ENCODE peak calls at places on chromosomes 16 and 17, in seven cellular contexts. G is uterus, N is body of pancreas, Q is prostate gland, V is heart left ventricle, K is ovary, D is suprapubic skin. L is an unnamed sample.

GRCh38 chr17:64781394-64781793 is 119.3 kb upstream of the SMURF2 start:
- DNase-seq in G (peak), N (no peak), Q (peak), V (peak), K (no peak), D (peak), L (peak)

GRCh38 chr16:200388-200787 is 20.1 kb downstream of the HBQ1 start:
- DNase-seq in G (no peak), N (no peak), Q (no peak), V (no peak), K (no peak), D (no peak), L (no peak)

GRCh38 chr16:27798241-27798640 is 248.3 kb downstream of the KATNIP start:
- DNase-seq in G (no peak), N (no peak), Q (no peak), V (no peak), K (no peak), D (no peak), L (no peak)

GRCh38 chr17:38761612-38762011 is 9.1 kb downstream of the PSMB3 start:
- DNase-seq in G (no peak), N (no peak), Q (no peak), V (no peak), K (no peak), D (no peak), L (no peak)

GRCh38 chr17:8285270-8286181 is 2.9 kb upstream of the RANGRF start:
- DNase-seq in G (no peak), N (peak), Q (no peak), V (no peak), K (no peak), D (no peak), L (peak)

GRCh38 chr17:7955414-7956042 is 23.5 kb downstream of the CNTROB start:
- DNase-seq in G (no peak), N (no peak), Q (no peak), V (no peak), K (no peak), D (no peak), L (no peak)

GRCh38 chr17:21375757-21376584 is at the start of gene KCNJ12:
- DNase-seq in G (no peak), N (no peak), Q (no peak), V (no peak), K (no peak), D (no peak), L (no peak)

GRCh38 chr17:34580685-34581445 is 1.5 kb downstream of the TMEM132E start:
- DNase-seq in G (no peak), N (no peak), Q (no peak), V (no peak), K (no peak), D (no peak), L (no peak)

GRCh38 chr16:23026777-23027362 is 122.4 kb downstream of the USP31 start:
- DNase-seq in G (no peak), N (no peak), Q (no peak), V (no peak), K (no peak), D (no peak), L (no peak)

GRCh38 chr17:179066-179432 is 2.4 kb downstream of the DOC2B start:
- DNase-seq in G (no peak), N (no peak), Q (no peak), V (no peak), K (no peak), D (no peak), L (no peak)

GRCh38 chr17:63838586-63839184 is 3.8 kb downstream of the SMARCD2 start:
- DNase-seq in G (peak), N (peak), Q (peak), V (peak), K (peak), D (peak), L (peak)

GRCh38 chr16:5383737-5384136 is 286.1 kb upstream of the EEF2KMT start:
- DNase-seq in G (no peak), N (no peak), Q (no peak), V (no peak), K (no peak), D (no peak), L (no peak)

GRCh38 chr17:7022791-7023571 is at the start of gene BCL6B:
- DNase-seq in G (peak), N (no peak), Q (no peak), V (peak), K (peak), D (peak), L (no peak)

GRCh38 chr16:58384437-58385055 is 7.7 kb upstream of the GINS3 start:
- DNase-seq in G (no peak), N (no peak), Q (peak), V (no peak), K (no peak), D (no peak), L (no peak)

DNA sequence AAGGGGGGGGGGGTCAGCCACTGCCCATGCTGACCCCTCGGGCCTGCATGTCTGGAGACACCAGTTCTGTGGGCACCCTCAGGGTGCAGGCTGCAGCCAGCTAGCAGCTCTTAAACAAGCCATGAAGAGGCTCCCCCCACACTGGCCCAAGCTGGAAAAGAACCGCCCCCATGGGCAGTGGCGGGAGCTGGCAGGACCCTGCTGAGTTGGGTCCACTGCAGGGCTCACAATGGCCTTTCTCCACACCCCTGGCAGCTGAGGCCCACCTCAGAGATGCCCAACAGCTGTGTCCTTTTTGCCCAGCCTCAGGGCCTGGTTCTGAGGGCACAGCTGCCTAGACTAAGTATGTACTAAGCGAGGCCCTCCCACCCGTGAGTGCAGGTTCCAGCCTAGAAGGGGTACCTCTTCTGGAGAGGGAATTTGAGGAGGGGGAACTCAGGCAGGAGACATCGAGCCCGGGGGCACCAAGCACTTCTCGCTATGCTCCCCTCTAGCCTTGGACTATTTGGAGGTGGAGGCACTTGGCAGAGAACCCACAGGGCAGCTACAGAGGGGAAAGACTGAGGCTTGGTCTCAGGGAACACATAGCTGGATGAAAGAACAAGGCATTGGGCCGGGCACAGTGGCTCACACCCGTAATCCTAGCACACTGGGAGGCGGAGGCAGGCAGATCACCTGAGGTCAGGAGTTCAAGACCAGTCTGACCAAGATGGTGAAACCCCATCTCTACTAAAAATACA is 3.2 kb downstream of the THRA start:
- DNase-seq in G (no peak), N (no peak), Q (no peak), V (no peak), K (no peak), D (no peak), L (no peak)
- TF ChIP-seq POLR2A in G (no peak), N (no peak), Q (no peak), V (no peak), K (no peak), D (no peak), L (no peak)

GRCh38 chr17:29571486-29571882 is 3.0 kb downstream of the TP53I13 start:
- DNase-seq in G (no peak), N (no peak), Q (no peak), V (peak), K (no peak), D (peak), L (no peak)

GRCh38 chr17:29571883-29572681 is 3.6 kb downstream of the TP53I13 start:
- DNase-seq in G (no peak), N (peak), Q (no peak), V (no peak), K (peak), D (peak), L (peak)

GRCh38 chr17:29573558-29573870 is 5.0 kb downstream of the TP53I13 start:
- DNase-seq in G (no peak), N (no peak), Q (no peak), V (no peak), K (peak), D (no peak), L (peak)

GRCh38 chr17:29573871-29574731 is 5.6 kb downstream of the TP53I13 start:
- DNase-seq in G (peak), N (no peak), Q (no peak), V (peak), K (peak), D (no peak), L (peak)

DNA sequence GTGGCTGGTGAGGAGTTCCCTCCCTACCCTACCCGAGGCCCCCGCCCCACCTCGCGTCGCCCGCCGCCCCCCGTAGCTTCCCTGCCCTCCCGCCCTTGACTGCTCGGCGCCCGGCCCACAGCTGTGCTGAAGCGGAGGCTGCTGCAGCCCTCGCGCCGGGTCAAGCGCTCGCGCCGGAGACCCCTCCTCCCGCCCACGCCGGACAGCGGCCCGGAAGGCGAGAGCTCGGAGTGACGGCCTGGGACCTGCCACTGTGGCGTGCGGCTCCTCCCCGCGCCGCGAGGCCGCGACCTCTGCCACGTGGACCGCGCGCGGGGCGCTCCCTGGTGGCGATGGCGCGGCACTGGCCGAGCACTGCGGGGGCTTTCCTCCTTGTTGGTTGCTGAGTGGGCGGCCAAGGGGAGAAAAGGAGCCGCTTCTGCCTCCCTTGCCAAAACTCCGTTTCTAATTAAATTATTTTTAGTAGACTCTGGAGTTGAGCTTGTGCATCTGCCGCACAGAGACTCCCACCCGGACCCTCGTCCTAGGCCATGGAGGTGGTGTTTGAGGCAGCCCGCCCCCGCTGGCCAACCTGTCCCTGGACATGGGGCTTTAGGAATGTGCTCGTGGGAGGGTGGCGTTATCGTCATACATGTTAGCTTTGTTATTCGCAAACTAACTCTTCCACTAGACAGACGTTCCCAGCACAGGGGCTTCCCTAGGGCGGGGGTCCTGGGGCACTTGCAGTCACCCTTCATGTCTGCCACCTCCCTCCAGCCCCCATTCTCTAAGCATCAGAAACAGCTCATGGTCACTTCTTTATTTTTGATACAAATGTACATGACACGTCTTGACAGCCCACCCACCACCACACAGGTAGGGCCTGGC is 4.4 kb downstream of the TP53I13 start:
- DNase-seq in G (peak), N (peak), Q (no peak), V (peak), K (peak), D (peak), L (peak)
- H3K27ac ChIP-seq in G (peak), N (no peak), Q (no peak), V (no peak), K (peak), D (no peak), L (no peak)

GRCh38 chr16:29963021-29963743 is 1.3 kb downstream of the TMEM219 start:
- DNase-seq in G (no peak), N (no peak), Q (no peak), V (no peak), K (no peak), D (no peak), L (no peak)

GRCh38 chr16:29961127-29961478 is 776 bp upstream of the TMEM219 start:
- DNase-seq in G (no peak), N (no peak), Q (no peak), V (no peak), K (no peak), D (no peak), L (no peak)

GRCh38 chr16:29962344-29962994 is 590 bp downstream of the TMEM219 start:
- DNase-seq in G (no peak), N (no peak), Q (peak), V (peak), K (no peak), D (no peak), L (no peak)

GRCh38 chr16:29959293-29959692 is 2.6 kb upstream of the TMEM219 start:
- DNase-seq in G (no peak), N (no peak), Q (no peak), V (no peak), K (no peak), D (no peak), L (no peak)

DNA sequence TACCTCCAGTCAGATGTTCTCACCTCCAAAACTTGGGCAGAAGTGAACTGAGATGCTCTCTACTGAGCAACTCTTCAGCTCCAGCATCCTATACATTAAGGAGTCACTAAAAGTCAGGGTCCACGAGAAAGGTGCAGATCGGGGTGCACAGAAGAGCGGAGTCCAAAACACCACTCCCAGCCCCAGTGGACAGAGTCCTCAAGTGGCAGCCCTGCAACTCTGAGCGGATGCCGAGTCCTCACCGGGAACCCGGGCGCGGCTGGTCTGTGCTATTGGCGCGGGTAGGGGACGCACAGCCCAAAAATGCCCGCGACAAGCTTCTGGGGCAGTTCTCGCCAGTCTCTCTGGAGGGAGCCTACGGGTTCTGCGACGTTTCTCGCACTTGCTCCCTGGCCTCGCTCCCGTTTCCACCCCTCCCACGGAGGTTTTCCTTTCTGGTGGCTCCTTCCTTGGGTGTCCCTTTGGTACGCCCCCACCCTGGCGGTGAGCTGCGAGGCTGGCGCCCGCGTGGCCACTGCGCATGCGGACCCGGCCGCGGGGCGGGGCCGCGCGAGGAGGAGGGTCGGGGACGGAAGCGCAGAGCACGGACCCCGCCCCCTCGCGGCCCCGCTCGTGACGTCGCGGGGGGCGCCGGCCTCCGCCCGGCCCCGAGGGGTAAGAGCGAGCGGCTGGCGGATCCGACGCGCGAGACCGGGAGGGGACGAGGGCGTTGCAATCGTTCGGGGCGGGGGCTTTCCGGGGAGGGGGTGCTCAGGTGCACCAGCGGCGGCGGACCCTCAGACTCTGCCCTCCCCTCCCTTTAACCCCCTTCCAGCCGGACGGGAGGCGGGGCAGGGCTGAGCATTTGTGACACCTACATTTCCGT is at the start of gene TMEM219:
- DNase-seq in G (peak), N (peak), Q (peak), V (peak), K (peak), D (peak), L (peak)
- TF ChIP-seq POLR2A in G (peak), N (peak), Q (peak), V (peak), K (peak), D (no peak), L (no peak)

GRCh38 chr17:67506966-67507365 is 129.9 kb downstream of the PITPNC1 start:
- DNase-seq in G (no peak), N (no peak), Q (no peak), V (no peak), K (no peak), D (no peak), L (no peak)
- H3K27ac ChIP-seq in G (no peak), N (no peak), Q (no peak), V (no peak), K (no peak), D (no peak), L (no peak)